ENCODE peak calls at places on chromosome 10, in eight cellular contexts. One of them, this sample, is unnamed.

GRCh38 chr10:49323896-49324270 is 24.9 kb downstream of the C10orf71 start:
- DNase-seq in AG04449: no peak
- DNase-seq in midbrain: no peak
- DNase-seq in A172: no peak
- DNase-seq in activated T-helper 1 cell treated with Interleukin-2 at 50 U/mL for 16 hours: no peak
- DNase-seq in fibroblast of mammary gland: no peak
- DNase-seq in posterior cingulate gyrus: no peak
- DNase-seq in SK-N-DZ: no peak
- DNase-seq in this sample: no peak

GRCh38 chr10:101299211-101299610 is 54.8 kb upstream of the BTRC start:
- DNase-seq in AG04449: no peak
- DNase-seq in midbrain: no peak
- DNase-seq in A172: no peak
- DNase-seq in activated T-helper 1 cell treated with Interleukin-2 at 50 U/mL for 16 hours: no peak
- DNase-seq in fibroblast of mammary gland: no peak
- DNase-seq in posterior cingulate gyrus: no peak
- DNase-seq in SK-N-DZ: no peak
- DNase-seq in this sample: no peak

GRCh38 chr10:131701131-131701947 is 199.5 kb upstream of the PPP2R2D start:
- DNase-seq in AG04449: no peak
- DNase-seq in midbrain: no peak
- DNase-seq in A172: no peak
- DNase-seq in activated T-helper 1 cell treated with Interleukin-2 at 50 U/mL for 16 hours: no peak
- DNase-seq in fibroblast of mammary gland: no peak
- DNase-seq in posterior cingulate gyrus: no peak
- DNase-seq in SK-N-DZ: no peak
- DNase-seq in this sample: no peak

GRCh38 chr10:92742331-92743228 is 52.8 kb downstream of the HHEX start:
- DNase-seq in AG04449: no peak
- DNase-seq in midbrain: peak
- DNase-seq in A172: no peak
- DNase-seq in activated T-helper 1 cell treated with Interleukin-2 at 50 U/mL for 16 hours: no peak
- DNase-seq in fibroblast of mammary gland: no peak
- DNase-seq in posterior cingulate gyrus: no peak
- DNase-seq in SK-N-DZ: no peak
- DNase-seq in this sample: no peak

GRCh38 chr10:23157239-23157661 is 34.9 kb upstream of the PTF1A start:
- DNase-seq in AG04449: no peak
- DNase-seq in midbrain: no peak
- DNase-seq in A172: no peak
- DNase-seq in activated T-helper 1 cell treated with Interleukin-2 at 50 U/mL for 16 hours: no peak
- DNase-seq in fibroblast of mammary gland: no peak
- DNase-seq in posterior cingulate gyrus: no peak
- DNase-seq in SK-N-DZ: no peak
- DNase-seq in this sample: no peak

GRCh38 chr10:88442681-88443080 is 140.4 kb downstream of the RNLS start:
- DNase-seq in AG04449: no peak
- DNase-seq in midbrain: no peak
- DNase-seq in A172: no peak
- DNase-seq in activated T-helper 1 cell treated with Interleukin-2 at 50 U/mL for 16 hours: no peak
- DNase-seq in fibroblast of mammary gland: no peak
- DNase-seq in posterior cingulate gyrus: no peak
- DNase-seq in SK-N-DZ: no peak
- DNase-seq in this sample: peak

GRCh38 chr10:117143424-117143823 is 5.4 kb upstream of the VAX1 start:
- DNase-seq in AG04449: no peak
- DNase-seq in midbrain: no peak
- DNase-seq in A172: no peak
- DNase-seq in activated T-helper 1 cell treated with Interleukin-2 at 50 U/mL for 16 hours: no peak
- DNase-seq in fibroblast of mammary gland: no peak
- DNase-seq in posterior cingulate gyrus: no peak
- DNase-seq in SK-N-DZ: no peak
- DNase-seq in this sample: no peak

GRCh38 chr10:47021850-47022249 is 110.6 kb downstream of the PTPN20 start:
- DNase-seq in AG04449: no peak
- DNase-seq in midbrain: no peak
- DNase-seq in A172: no peak
- DNase-seq in activated T-helper 1 cell treated with Interleukin-2 at 50 U/mL for 16 hours: no peak
- DNase-seq in fibroblast of mammary gland: no peak
- DNase-seq in posterior cingulate gyrus: no peak
- DNase-seq in SK-N-DZ: no peak
- DNase-seq in this sample: no peak

GRCh38 chr10:129909531-129910286 is 54.4 kb downstream of the EBF3 start:
- DNase-seq in AG04449: no peak
- DNase-seq in midbrain: no peak
- DNase-seq in A172: no peak
- DNase-seq in activated T-helper 1 cell treated with Interleukin-2 at 50 U/mL for 16 hours: no peak
- DNase-seq in fibroblast of mammary gland: no peak
- DNase-seq in posterior cingulate gyrus: no peak
- DNase-seq in SK-N-DZ: no peak
- DNase-seq in this sample: no peak

GRCh38 chr10:45235823-45236222 is 79.6 kb downstream of the OR13A1 start:
- DNase-seq in AG04449: no peak
- DNase-seq in midbrain: no peak
- DNase-seq in A172: peak
- DNase-seq in activated T-helper 1 cell treated with Interleukin-2 at 50 U/mL for 16 hours: no peak
- DNase-seq in fibroblast of mammary gland: peak
- DNase-seq in posterior cingulate gyrus: no peak
- DNase-seq in SK-N-DZ: no peak
- DNase-seq in this sample: no peak

GRCh38 chr10:60316029-60316428 is 73.6 kb downstream of the ANK3 start:
- DNase-seq in AG04449: no peak
- DNase-seq in midbrain: no peak
- DNase-seq in A172: no peak
- DNase-seq in activated T-helper 1 cell treated with Interleukin-2 at 50 U/mL for 16 hours: no peak
- DNase-seq in fibroblast of mammary gland: no peak
- DNase-seq in posterior cingulate gyrus: no peak
- DNase-seq in SK-N-DZ: no peak
- DNase-seq in this sample: no peak

GRCh38 chr10:76049581-76050290 is 618.3 kb downstream of the LRMDA start:
- DNase-seq in AG04449: no peak
- DNase-seq in midbrain: no peak
- DNase-seq in A172: no peak
- DNase-seq in activated T-helper 1 cell treated with Interleukin-2 at 50 U/mL for 16 hours: no peak
- DNase-seq in fibroblast of mammary gland: peak
- DNase-seq in posterior cingulate gyrus: no peak
- DNase-seq in SK-N-DZ: no peak
- DNase-seq in this sample: no peak

GRCh38 chr10:122113161-122113944 is 124.4 kb downstream of the TACC2 start:
- DNase-seq in AG04449: no peak
- DNase-seq in midbrain: no peak
- DNase-seq in A172: peak
- DNase-seq in activated T-helper 1 cell treated with Interleukin-2 at 50 U/mL for 16 hours: no peak
- DNase-seq in fibroblast of mammary gland: peak
- DNase-seq in posterior cingulate gyrus: peak
- DNase-seq in SK-N-DZ: peak
- DNase-seq in this sample: peak

GRCh38 chr10:70758757-70759514 is 26.2 kb downstream of the TBATA start:
- DNase-seq in AG04449: peak
- DNase-seq in midbrain: peak
- DNase-seq in A172: peak
- DNase-seq in activated T-helper 1 cell treated with Interleukin-2 at 50 U/mL for 16 hours: peak
- DNase-seq in fibroblast of mammary gland: peak
- DNase-seq in posterior cingulate gyrus: peak
- DNase-seq in SK-N-DZ: peak
- DNase-seq in this sample: peak

GRCh38 chr10:97210576-97210975 is 24.8 kb upstream of the SLIT1 start:
- DNase-seq in AG04449: no peak
- DNase-seq in midbrain: peak
- DNase-seq in A172: peak
- DNase-seq in activated T-helper 1 cell treated with Interleukin-2 at 50 U/mL for 16 hours: peak
- DNase-seq in fibroblast of mammary gland: peak
- DNase-seq in posterior cingulate gyrus: peak
- DNase-seq in SK-N-DZ: peak
- DNase-seq in this sample: peak

GRCh38 chr10:62384057-62384446 is 9.9 kb downstream of the ZNF365 start:
- DNase-seq in AG04449: no peak
- DNase-seq in midbrain: no peak
- DNase-seq in A172: peak
- DNase-seq in activated T-helper 1 cell treated with Interleukin-2 at 50 U/mL for 16 hours: peak
- DNase-seq in fibroblast of mammary gland: peak
- DNase-seq in posterior cingulate gyrus: no peak
- DNase-seq in SK-N-DZ: no peak
- DNase-seq in this sample: peak

GRCh38 chr10:103276941-103277712 is at the start of gene INA:
- DNase-seq in AG04449: no peak
- DNase-seq in midbrain: peak
- DNase-seq in A172: no peak
- DNase-seq in activated T-helper 1 cell treated with Interleukin-2 at 50 U/mL for 16 hours: no peak
- DNase-seq in fibroblast of mammary gland: peak
- DNase-seq in posterior cingulate gyrus: peak
- DNase-seq in SK-N-DZ: peak
- DNase-seq in this sample: peak

GRCh38 chr10:99520040-99520803 is 12.5 kb upstream of the NKX2-3 start:
- DNase-seq in AG04449: no peak
- DNase-seq in midbrain: no peak
- DNase-seq in A172: peak
- DNase-seq in activated T-helper 1 cell treated with Interleukin-2 at 50 U/mL for 16 hours: no peak
- DNase-seq in fibroblast of mammary gland: no peak
- DNase-seq in posterior cingulate gyrus: no peak
- DNase-seq in SK-N-DZ: no peak
- DNase-seq in this sample: no peak